ENCODE peak calls at places on chromosomes 7 and 10, in four cellular contexts. K is osteoblast, F is IMR-90, U is A549. R is an unnamed sample.

GRCh38 chr10:103816431-103816830 is 38.9 kb downstream of the SH3PXD2A start:
- DNase-seq in K (no peak), F (peak), U (no peak), R (no peak)

GRCh38 chr7:97499204-97499603 is 232.7 kb upstream of the TAC1 start:
- DNase-seq in K (peak), F (no peak), U (peak), R (peak)

GRCh38 chr7:18706648-18707047 is 211.1 kb downstream of the HDAC9 start:
- DNase-seq in K (no peak), F (no peak), U (no peak), R (no peak)

GRCh38 chr7:131511071-131511470 is 45.4 kb downstream of the PODXL start:
- DNase-seq in K (peak), F (no peak), U (no peak), R (no peak)

GRCh38 chr7:74157605-74158004 is 16.6 kb upstream of the EIF4H start:
- DNase-seq in K (no peak), F (no peak), U (no peak), R (no peak)

GRCh38 chr10:88389456-88389855 is 193.7 kb downstream of the RNLS start:
- DNase-seq in K (peak), F (peak), U (no peak), R (peak)

GRCh38 chr7:157769870-157770213 is 433.0 kb downstream of the DNAJB6 start:
- DNase-seq in K (no peak), F (no peak), U (no peak), R (no peak)

GRCh38 chr7:463362-464176 is 56.1 kb downstream of the PDGFA start:
- DNase-seq in K (no peak), F (no peak), U (no peak), R (no peak)

GRCh38 chr10:47418966-47419365 is 34.9 kb upstream of the ZNF488 start:
- DNase-seq in K (no peak), F (no peak), U (no peak), R (no peak)

GRCh38 chr7:2386964-2387669 is 16.3 kb upstream of the CHST12 start:
- DNase-seq in K (peak), F (no peak), U (no peak), R (no peak)

GRCh38 chr10:83954193-83954794 is 185.0 kb upstream of the GHITM start:
- DNase-seq in K (no peak), F (no peak), U (no peak), R (no peak)

GRCh38 chr10:33115720-33116119 is 157.7 kb upstream of the ITGB1 start:
- DNase-seq in K (peak), F (peak), U (no peak), R (peak)

GRCh38 chr7:155536451-155536850 is 9.9 kb downstream of the CNPY1 start:
- DNase-seq in K (peak), F (no peak), U (no peak), R (no peak)

GRCh38 chr10:44723082-44723481 is 188.1 kb upstream of the TMEM72 start:
- DNase-seq in K (no peak), F (no peak), U (no peak), R (no peak)

GRCh38 chr10:88754272-88754671 is 5.5 kb upstream of the LIPN start:
- DNase-seq in K (peak), F (peak), U (no peak), R (peak)

GRCh38 chr10:12221323-12222298 is 25.6 kb downstream of the CDC123 start:
- DNase-seq in K (peak), F (peak), U (peak), R (no peak)

GRCh38 chr7:19488056-19488455 is 220.8 kb downstream of the POLR1F start:
- DNase-seq in K (no peak), F (no peak), U (no peak), R (no peak)

GRCh38 chr7:87110778-87111177 is 41.5 kb upstream of the DMTF1 start:
- DNase-seq in K (no peak), F (peak), U (no peak), R (no peak)

GRCh38 chr7:122302826-122303521 is 1.6 kb downstream of the FEZF1 start:
- DNase-seq in K (peak), F (no peak), U (no peak), R (no peak)

GRCh38 chr7:138842111-138842510 is 44.1 kb upstream of the ATP6V0A4 start:
- DNase-seq in K (peak), F (peak), U (peak), R (peak)

GRCh38 chr10:52106895-52107294 is 207.2 kb upstream of the DKK1 start:
- DNase-seq in K (peak), F (peak), U (no peak), R (no peak)

GRCh38 chr10:5638494-5638893 is 27.9 kb downstream of the ASB13 start:
- DNase-seq in K (no peak), F (no peak), U (no peak), R (no peak)

GRCh38 chr7:36868727-36869411 is 144.6 kb upstream of the AOAH start:
- DNase-seq in K (no peak), F (no peak), U (no peak), R (no peak)

GRCh38 chr7:42617781-42618457 is 294.0 kb downstream of the C7orf25 start:
- DNase-seq in K (no peak), F (no peak), U (no peak), R (no peak)
- TF ChIP-seq CTCF in K (no peak), F (no peak), U (no peak), R (no peak)

DNA sequence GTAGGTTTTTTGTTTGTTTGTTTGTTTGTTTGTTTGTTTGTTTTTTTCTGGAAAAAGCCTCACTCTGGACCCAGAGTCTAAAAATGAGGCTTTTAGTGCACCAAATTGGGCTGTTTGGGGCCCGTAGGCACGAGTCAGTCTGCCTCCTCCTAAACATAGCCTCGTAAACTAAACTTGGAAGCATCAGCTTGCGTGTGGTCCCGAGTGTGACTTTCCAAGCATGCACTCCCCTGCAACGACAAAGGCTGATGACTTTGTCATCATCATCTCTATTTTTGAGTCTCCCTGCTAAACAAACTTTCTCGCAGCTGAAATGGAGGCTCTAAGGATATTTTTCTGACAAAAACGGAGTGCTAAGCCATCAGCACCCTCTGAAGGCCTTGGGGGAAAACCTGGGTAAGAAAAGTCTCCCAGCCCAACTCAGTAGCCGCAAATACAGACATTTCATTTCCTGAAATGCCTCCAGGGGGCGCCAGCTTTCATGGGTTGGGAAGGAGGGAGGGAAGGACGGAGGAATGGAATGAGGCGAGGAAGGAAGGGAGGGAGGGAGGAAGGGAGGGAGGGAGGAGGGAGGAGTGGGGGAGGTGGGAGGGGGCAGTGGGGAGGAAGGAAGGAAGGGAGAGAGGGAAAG is 245.9 kb downstream of the KCNMA1 start:
- DNase-seq in K (no peak), F (peak), U (peak), R (peak)
- TF ChIP-seq CTCF in K (peak), F (peak), U (peak), R (peak)

DNA sequence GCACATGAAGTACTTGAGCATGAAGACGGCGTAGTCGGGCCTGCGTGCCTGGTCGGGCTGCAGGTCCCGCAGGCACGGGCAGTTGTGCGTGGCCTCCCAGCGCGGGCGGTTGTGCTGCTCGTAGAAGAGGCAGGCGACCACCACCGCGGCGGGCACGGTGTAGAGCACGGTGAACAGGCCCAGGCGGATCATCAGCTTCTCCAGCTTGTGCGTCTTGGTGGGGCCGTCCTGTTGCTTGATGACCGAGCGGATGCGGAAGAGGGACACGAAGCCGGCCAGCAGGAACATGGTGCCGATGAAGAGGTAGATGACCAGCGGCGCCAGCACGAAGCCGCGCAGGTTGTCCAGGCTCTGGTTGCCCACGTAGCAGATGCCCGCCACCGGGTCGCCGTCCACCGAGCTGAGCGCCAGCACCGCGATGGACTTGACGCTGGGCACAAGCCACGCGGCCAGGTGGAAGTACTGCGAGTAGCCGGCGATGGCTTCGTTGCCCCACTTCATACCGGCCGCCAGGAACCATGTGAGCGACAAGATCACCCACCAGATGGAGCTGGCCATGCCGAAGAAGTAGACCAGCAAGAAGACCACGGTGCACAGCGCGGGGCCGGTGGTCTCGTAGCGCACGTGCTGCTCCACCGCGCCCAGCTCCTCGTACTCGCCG is 2.3 kb downstream of the FZD8 start:
- DNase-seq in K (peak), F (peak), U (no peak), R (no peak)
- TF ChIP-seq CTCF in K (no peak), F (peak), U (no peak), R (no peak)

GRCh38 chr7:151115121-151115835 is 29.0 kb downstream of the AGAP3 start:
- DNase-seq in K (peak), F (peak), U (no peak), R (no peak)

GRCh38 chr7:151114151-151115090 is 28.1 kb downstream of the AGAP3 start:
- DNase-seq in K (peak), F (no peak), U (no peak), R (no peak)

GRCh38 chr7:151110941-151111645 is 24.8 kb downstream of the AGAP3 start:
- DNase-seq in K (peak), F (peak), U (peak), R (peak)

GRCh38 chr7:151115836-151116418 is 29.7 kb downstream of the AGAP3 start:
- DNase-seq in K (peak), F (no peak), U (no peak), R (no peak)

GRCh38 chr7:151113344-151114150 is 27.3 kb downstream of the AGAP3 start:
- DNase-seq in K (peak), F (peak), U (peak), R (peak)
- TF ChIP-seq CTCF in K (no peak), F (no peak), U (no peak), R (peak)

DNA sequence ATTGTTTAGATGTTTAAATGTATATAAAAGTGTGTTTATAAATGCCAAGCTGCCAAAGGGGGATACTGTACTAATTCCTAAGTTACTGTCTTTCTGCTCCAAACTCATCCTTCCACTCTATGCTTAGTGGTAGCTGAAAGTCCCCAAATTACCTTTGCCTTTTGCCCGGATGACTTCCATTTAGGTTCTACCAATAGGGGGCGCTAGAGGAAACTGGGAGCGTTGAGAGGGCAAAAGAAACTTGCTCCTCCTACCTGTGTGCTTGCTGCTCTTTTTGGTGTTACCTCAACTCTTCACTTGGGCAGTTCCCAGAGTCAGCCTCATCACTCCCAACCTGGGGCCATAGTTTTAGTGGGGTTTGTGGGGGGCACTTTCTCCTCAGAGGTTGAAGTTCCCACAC is 5.9 kb upstream of the OR2A25 start:
- DNase-seq in K (no peak), F (no peak), U (no peak), R (no peak)
- TF ChIP-seq CTCF in K (no peak), F (peak), U (no peak), R (peak)

GRCh38 chr10:101301111-101301731 is 52.7 kb upstream of the BTRC start:
- DNase-seq in K (peak), F (peak), U (peak), R (peak)
- TF ChIP-seq CTCF in K (peak), F (peak), U (peak), R (peak)

GRCh38 chr10:23435378-23435777 is 3.5 kb upstream of the OTUD1 start:
- DNase-seq in K (no peak), F (no peak), U (no peak), R (no peak)

GRCh38 chr10:23439920-23440875 is 1.3 kb downstream of the OTUD1 start:
- DNase-seq in K (peak), F (peak), U (peak), R (peak)

GRCh38 chr10:23437987-23438546 is 808 bp upstream of the OTUD1 start:
- DNase-seq in K (no peak), F (no peak), U (no peak), R (no peak)

GRCh38 chr10:23439452-23439919 is 611 bp downstream of the OTUD1 start:
- DNase-seq in K (peak), F (no peak), U (peak), R (no peak)

GRCh38 chr10:23438547-23439451 is at the start of gene OTUD1:
- DNase-seq in K (peak), F (peak), U (peak), R (peak)
- TF ChIP-seq CTCF in K (no peak), F (peak), U (no peak), R (no peak)

DNA sequence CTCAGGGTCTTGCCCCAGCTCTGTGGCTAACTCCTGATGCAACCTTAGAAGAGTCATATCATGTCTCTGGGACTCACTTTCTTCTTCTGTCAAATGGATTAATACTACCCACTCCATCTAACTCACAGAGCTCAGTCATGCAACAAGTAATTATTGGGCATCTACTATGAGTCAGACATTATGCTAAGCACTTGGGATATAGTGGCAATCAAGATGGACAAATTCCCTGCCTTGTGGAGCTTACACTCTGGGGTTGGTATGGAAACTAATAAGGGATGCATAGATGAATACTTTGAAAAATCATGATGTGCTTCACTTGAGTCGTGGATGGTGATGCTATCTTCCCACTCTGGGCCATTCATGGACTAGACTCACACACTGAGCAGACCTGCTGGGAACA is 88.9 kb downstream of the KCNMA1 start:
- DNase-seq in K (no peak), F (no peak), U (no peak), R (no peak)
- TF ChIP-seq CTCF in K (no peak), F (no peak), U (no peak), R (no peak)

GRCh38 chr7:89726548-89726947 is 427.7 kb upstream of the STEAP1 start:
- DNase-seq in K (no peak), F (no peak), U (no peak), R (no peak)
- TF ChIP-seq CTCF in K (no peak), F (no peak), U (no peak), R (no peak)